ENCODE peak calls at places on chromosomes 1 and 21, in seven cellular contexts. A is H54, S is GM12878, B is body of pancreas, U is esophagus squamous epithelium, C is adrenal gland, P is gastrocnemius medialis. D is an unnamed sample.

GRCh38 chr1:41802532-41803501 is 115.9 kb downstream of the HIVEP3 start:
- DNase-seq in A (no peak), S (peak; percentile 85), B (no peak), U (no peak), C (peak; percentile 57), P (peak; percentile 42), D (peak; percentile 49)

GRCh38 chr1:159010398-159010797 is 691 bp downstream of the IFI16 start:
- DNase-seq in A (no peak), S (no peak), B (no peak), U (no peak), C (no peak), P (no peak), D (no peak)

GRCh38 chr1:161357073-161357472 is 10.6 kb downstream of the CFAP126 start:
- DNase-seq in A (no peak), S (no peak), B (no peak), U (no peak), C (no peak), P (no peak), D (no peak)

GRCh38 chr1:33375316-33375715 is 54.4 kb upstream of the A3GALT2 start:
- DNase-seq in A (no peak), S (no peak), B (no peak), U (no peak), C (no peak), P (no peak), D (no peak)

GRCh38 chr1:244552336-244552735 is 91.3 kb downstream of the CATSPERE start:
- DNase-seq in A (no peak), S (no peak), B (no peak), U (no peak), C (no peak), P (no peak), D (no peak)

GRCh38 chr1:73333847-73334503 is 864.0 kb downstream of the LRRIQ3 start:
- DNase-seq in A (no peak), S (no peak), B (no peak), U (no peak), C (no peak), P (no peak), D (no peak)

GRCh38 chr1:30539856-30540243 is 183.5 kb downstream of the MATN1 start:
- DNase-seq in A (no peak), S (no peak), B (no peak), U (no peak), C (no peak), P (no peak), D (no peak)

GRCh38 chr1:207335695-207336363 is 14.4 kb downstream of the CD55 start:
- DNase-seq in A (no peak), S (peak; percentile 91), B (no peak), U (no peak), C (peak; percentile 61), P (peak; percentile 22), D (no peak)

GRCh38 chr1:30740952-30741894 is 16.4 kb downstream of the LAPTM5 start:
- DNase-seq in A (no peak), S (no peak), B (no peak), U (no peak), C (no peak), P (no peak), D (no peak)

GRCh38 chr21:28754127-28754611 is 238.5 kb downstream of the LTN1 start:
- DNase-seq in A (no peak), S (no peak), B (no peak), U (no peak), C (no peak), P (no peak), D (no peak)

GRCh38 chr21:34826818-34827217 is 158.0 kb downstream of the CLIC6 start:
- DNase-seq in A (no peak), S (no peak), B (no peak), U (no peak), C (no peak), P (no peak), D (no peak)

GRCh38 chr21:43753439-43753799 is 22.7 kb downstream of the CSTB start:
- DNase-seq in A (no peak), S (no peak), B (no peak), U (no peak), C (no peak), P (no peak), D (no peak)

GRCh38 chr1:195791796-195792195 is 816.4 kb downstream of the KCNT2 start:
- DNase-seq in A (no peak), S (no peak), B (no peak), U (no peak), C (no peak), P (no peak), D (no peak)

GRCh38 chr1:109392788-109393580 is 4.7 kb downstream of the SORT1 start:
- DNase-seq in A (no peak), S (no peak), B (peak; percentile 50), U (no peak), C (peak; percentile 51), P (peak; percentile 85), D (peak; percentile 34)

GRCh38 chr1:61839702-61840101 is 97.4 kb downstream of the PATJ start:
- DNase-seq in A (no peak), S (no peak), B (no peak), U (no peak), C (no peak), P (no peak), D (no peak)

GRCh38 chr1:157369808-157370521 is 182.3 kb downstream of the FCRL5 start:
- DNase-seq in A (no peak), S (peak; percentile 30), B (peak; percentile 50), U (no peak), C (peak; percentile 27), P (no peak), D (peak; percentile 77)

GRCh38 chr1:201361652-201362504 is 15.6 kb downstream of the TNNT2 start:
- DNase-seq in A (peak; percentile 70), S (no peak), B (peak; percentile 38), U (no peak), C (peak; percentile 34), P (no peak), D (no peak)

GRCh38 chr1:101198842-101199636 is 37.8 kb upstream of the S1PR1 start:
- DNase-seq in A (no peak), S (peak; percentile 83), B (no peak), U (no peak), C (no peak), P (no peak), D (no peak)

GRCh38 chr1:115669002-115669673 is 27.4 kb downstream of the VANGL1 start:
- DNase-seq in A (no peak), S (no peak), B (no peak), U (no peak), C (no peak), P (no peak), D (no peak)

GRCh38 chr1:156805766-156806511 is 10.7 kb downstream of the SH2D2A start:
- DNase-seq in A (no peak), S (no peak), B (no peak), U (no peak), C (no peak), P (peak; percentile 47), D (peak; percentile 76)

DNA sequence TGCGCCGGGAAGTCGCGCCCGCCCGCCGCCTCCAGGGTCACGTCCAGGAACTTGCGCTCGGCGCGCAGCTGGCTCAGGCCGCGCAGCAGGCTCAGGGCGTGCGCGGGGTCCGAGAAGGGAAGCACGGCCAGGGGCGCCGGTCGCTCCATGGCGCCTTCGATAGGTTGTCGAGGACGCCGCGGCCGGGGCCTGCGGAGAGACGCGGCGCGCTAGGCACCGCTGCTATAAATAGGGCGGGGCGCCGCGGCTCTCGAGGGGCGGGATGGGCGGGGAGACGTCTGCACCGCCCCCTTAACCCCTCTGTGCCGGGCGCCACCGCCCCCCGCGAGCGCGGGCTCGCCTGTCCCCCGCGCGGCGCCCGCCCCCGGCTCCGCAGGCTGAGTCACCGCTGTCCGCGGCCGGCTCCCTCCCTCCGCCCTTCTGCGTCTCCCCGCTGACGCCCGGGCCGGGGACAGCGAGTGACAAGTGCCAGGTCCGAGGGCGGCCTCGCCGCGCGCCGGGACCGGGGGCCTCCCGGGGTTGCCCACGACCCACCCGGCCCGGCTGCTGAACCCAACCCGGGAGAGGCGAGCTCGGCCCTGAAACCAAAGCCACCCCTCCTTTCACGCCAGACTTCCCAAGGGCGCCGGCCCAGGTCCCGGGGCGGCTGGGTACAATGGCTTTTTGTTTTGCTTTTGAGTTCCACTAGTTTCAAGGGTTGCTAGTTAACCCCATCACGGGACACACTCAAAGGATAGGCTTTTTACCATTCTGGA is at the start of gene KLHL21:
- DNase-seq in A (peak; percentile 66), S (no peak), B (peak; percentile 88), U (peak; percentile 57), C (peak; percentile 94), P (peak; percentile 89), D (peak; percentile 75)
- TF ChIP-seq POLR2A in A (peak; percentile 89), S (peak; percentile 83), B (peak; percentile 92), U (peak; percentile 90), C (peak; percentile 92), P (peak; percentile 98), D (peak; percentile 86)

GRCh38 chr1:36149237-36149972 is at the start of gene TRAPPC3:
- DNase-seq in A (peak; percentile 90), S (peak; percentile 96), B (peak; percentile 100), U (peak; percentile 99), C (peak; percentile 100), P (peak; percentile 100), D (peak; percentile 100)
- TF ChIP-seq POLR2A in A (peak; percentile 79), S (peak; percentile 92), B (peak; percentile 49), U (peak; percentile 71), C (peak; percentile 77), P (peak; percentile 97), D (peak; percentile 77)

DNA sequence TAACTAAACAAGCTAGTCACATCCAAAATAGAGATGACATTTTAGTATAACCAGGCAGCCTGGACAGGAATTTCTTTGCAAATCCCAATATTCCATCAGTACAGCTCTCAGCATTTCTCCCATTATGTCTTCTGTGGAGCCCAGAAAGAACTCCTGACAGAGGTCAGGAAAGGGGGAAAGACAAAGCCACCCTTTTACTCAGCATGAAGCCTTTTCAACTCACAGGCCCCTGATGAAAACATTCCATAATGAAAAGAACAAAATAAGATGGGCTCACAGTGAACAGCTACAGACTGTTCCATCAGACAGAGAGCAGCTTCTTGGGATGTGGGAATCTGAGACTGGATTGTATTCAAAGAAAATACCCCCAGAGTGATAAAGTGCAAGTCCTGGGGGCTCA is 80.6 kb downstream of the TEX35 start:
- DNase-seq in A (no peak), S (no peak), B (no peak), U (no peak), C (no peak), P (no peak), D (no peak)
- TF ChIP-seq POLR2A in A (no peak), S (no peak), B (no peak), U (no peak), C (no peak), P (no peak), D (no peak)

GRCh38 chr1:65527211-65527610 is 106.7 kb downstream of the LEPR start:
- DNase-seq in A (peak; percentile 22), S (no peak), B (no peak), U (no peak), C (no peak), P (no peak), D (no peak)
- TF ChIP-seq POLR2A in A (no peak), S (no peak), B (no peak), U (no peak), C (no peak), P (no peak), D (no peak)

D was measured in tibial nerve.